ENCODE peak calls at places on chromosomes 4 and X, in eight cellular contexts. B is Calu3, W is G401, O is tibial nerve, K is nucleus accumbens, Y is ELR, L is mesendoderm, V is astrocyte of the cerebellum. N is an unnamed sample.

GRCh38 chr4:170038232-170038631 is 12.0 kb upstream of the MFAP3L start:
- DNase-seq in B (no peak), W (no peak), O (no peak), K (no peak), Y (no peak), L (no peak), V (no peak), N (no peak)

GRCh38 chr4:169458575-169458974 is 153.8 kb downstream of the NEK1 start:
- DNase-seq in B (no peak), W (no peak), O (no peak), K (no peak), Y (no peak), L (no peak), V (no peak), N (no peak)

GRCh38 chrX:17414839-17415238 is 39.8 kb downstream of the NHS start:
- DNase-seq in B (peak), W (no peak), O (no peak), K (peak), Y (no peak), L (peak), V (no peak), N (peak)

GRCh38 chrX:109440475-109440874 is 41.4 kb downstream of the GUCY2F start:
- DNase-seq in B (no peak), W (no peak), O (no peak), K (no peak), Y (no peak), L (no peak), V (no peak), N (no peak)

GRCh38 chr4:17646693-17647092 is 32.3 kb downstream of the MED28 start:
- DNase-seq in B (no peak), W (no peak), O (no peak), K (no peak), Y (no peak), L (no peak), V (no peak), N (no peak)

GRCh38 chr4:80184791-80185756 is 12.2 kb upstream of the PRDM8 start:
- DNase-seq in B (no peak), W (no peak), O (no peak), K (no peak), Y (peak), L (peak), V (no peak), N (no peak)

GRCh38 chrX:56314334-56314733 is 82.2 kb downstream of the KLF8 start:
- DNase-seq in B (no peak), W (no peak), O (no peak), K (no peak), Y (no peak), L (no peak), V (no peak), N (no peak)

GRCh38 chrX:123731987-123732678 is 719 bp downstream of the THOC2 start:
- DNase-seq in B (peak), W (peak), O (no peak), K (no peak), Y (peak), L (peak), V (no peak), N (no peak)

GRCh38 chr4:67861513-67861912 is 22.3 kb downstream of the TMPRSS11D start:
- DNase-seq in B (no peak), W (no peak), O (no peak), K (no peak), Y (no peak), L (no peak), V (no peak), N (no peak)

GRCh38 chrX:12978205-12979010 is 3.5 kb downstream of the TMSB4X start:
- DNase-seq in B (peak), W (peak), O (peak), K (peak), Y (peak), L (peak), V (no peak), N (peak)

GRCh38 chr4:53563824-53564223 is 27.5 kb downstream of the LNX1 start:
- DNase-seq in B (no peak), W (no peak), O (no peak), K (peak), Y (peak), L (no peak), V (peak), N (no peak)

GRCh38 chr4:76216975-76217814 is 3.6 kb upstream of the SCARB2 start:
- DNase-seq in B (no peak), W (no peak), O (no peak), K (no peak), Y (no peak), L (no peak), V (no peak), N (no peak)

GRCh38 chr4:54971474-54971950 is 153.9 kb downstream of the KDR start:
- DNase-seq in B (peak), W (peak), O (peak), K (no peak), Y (peak), L (peak), V (peak), N (no peak)

GRCh38 chr4:39931441-39931901 is 46.2 kb downstream of the PDS5A start:
- DNase-seq in B (no peak), W (no peak), O (no peak), K (no peak), Y (no peak), L (no peak), V (no peak), N (no peak)

GRCh38 chrX:15142084-15142715 is 127.7 kb downstream of the ASB9 start:
- DNase-seq in B (no peak), W (no peak), O (no peak), K (no peak), Y (no peak), L (peak), V (no peak), N (no peak)

GRCh38 chr4:99275050-99275449 is 15.7 kb downstream of the ADH1A start:
- DNase-seq in B (no peak), W (no peak), O (no peak), K (no peak), Y (no peak), L (no peak), V (no peak), N (no peak)

GRCh38 chrX:94058728-94059382 is 384.8 kb downstream of the FAM133A start:
- DNase-seq in B (peak), W (peak), O (no peak), K (no peak), Y (peak), L (peak), V (no peak), N (no peak)

GRCh38 chr4:41744572-41745291 is 3.8 kb downstream of the PHOX2B start:
- DNase-seq in B (no peak), W (no peak), O (no peak), K (no peak), Y (no peak), L (no peak), V (no peak), N (no peak)

GRCh38 chrX:11944486-11944885 is 186.4 kb downstream of the MSL3 start:
- DNase-seq in B (peak), W (no peak), O (no peak), K (no peak), Y (peak), L (peak), V (peak), N (peak)

GRCh38 chr4:71380721-71381120 is 41.9 kb downstream of the SLC4A4 start:
- DNase-seq in B (no peak), W (no peak), O (no peak), K (no peak), Y (peak), L (peak), V (no peak), N (no peak)

GRCh38 chr4:3834921-3835521 is 68.8 kb downstream of the ADRA2C start:
- DNase-seq in B (no peak), W (no peak), O (no peak), K (no peak), Y (no peak), L (no peak), V (no peak), N (no peak)

GRCh38 chr4:185781555-185782215 is 30.3 kb downstream of the SORBS2 start:
- DNase-seq in B (no peak), W (no peak), O (no peak), K (no peak), Y (no peak), L (no peak), V (no peak), N (no peak)

GRCh38 chr4:144787365-144788263 is 141.7 kb downstream of the HHIP start:
- DNase-seq in B (no peak), W (peak), O (no peak), K (no peak), Y (peak), L (peak), V (peak), N (no peak)

GRCh38 chr4:138269175-138269574 is 27.0 kb upstream of the SLC7A11 start:
- DNase-seq in B (no peak), W (no peak), O (no peak), K (no peak), Y (peak), L (no peak), V (no peak), N (peak)

GRCh38 chrX:13376857-13377441 is 57.1 kb upstream of the ATXN3L start:
- DNase-seq in B (no peak), W (no peak), O (peak), K (no peak), Y (peak), L (no peak), V (peak), N (peak)

GRCh38 chrX:115324194-115324593 is 34.7 kb downstream of the LUZP4 start:
- DNase-seq in B (peak), W (no peak), O (peak), K (no peak), Y (no peak), L (no peak), V (peak), N (no peak)

GRCh38 chr4:41753942-41754341 is 5.4 kb upstream of the PHOX2B start:
- DNase-seq in B (no peak), W (no peak), O (no peak), K (no peak), Y (no peak), L (no peak), V (no peak), N (no peak)

GRCh38 chr4:14916554-14917304 is 85.6 kb upstream of the CPEB2 start:
- DNase-seq in B (peak), W (no peak), O (no peak), K (no peak), Y (peak), L (peak), V (peak), N (no peak)

GRCh38 chrX:129779747-129780146 is at the start of gene SASH3:
- DNase-seq in B (no peak), W (no peak), O (peak), K (peak), Y (no peak), L (no peak), V (no peak), N (no peak)

GRCh38 chr4:25095756-25096552 is 64.3 kb downstream of the SEPSECS start:
- DNase-seq in B (no peak), W (peak), O (no peak), K (no peak), Y (no peak), L (no peak), V (no peak), N (no peak)

GRCh38 chr4:103375278-103375677 is 177.1 kb upstream of the CENPE start:
- DNase-seq in B (no peak), W (no peak), O (no peak), K (no peak), Y (peak), L (no peak), V (no peak), N (no peak)

GRCh38 chr4:40238008-40238699 is 41.3 kb downstream of the RHOH start:
- DNase-seq in B (no peak), W (no peak), O (no peak), K (no peak), Y (no peak), L (no peak), V (no peak), N (no peak)

GRCh38 chrX:69896046-69896445 is 153.7 kb downstream of the AWAT2 start:
- DNase-seq in B (no peak), W (no peak), O (no peak), K (no peak), Y (no peak), L (peak), V (no peak), N (no peak)

N was measured in SJSA1.